ENCODE peak calls at places on chromosome 9, in four cellular contexts. One of them, this sample, is unnamed.

GRCh38 chr9:88198346-88198807 is 60.1 kb upstream of the SPATA31C2 start:
- DNase-seq in ovary: peak; percentile 23
- DNase-seq in left ventricle myocardium inferior: no peak
- DNase-seq in GM23338: no peak
- DNase-seq in this sample: no peak

GRCh38 chr9:14967450-14968321 is 57.5 kb upstream of the FREM1 start:
- DNase-seq in ovary: no peak
- DNase-seq in left ventricle myocardium inferior: no peak
- DNase-seq in GM23338: no peak
- DNase-seq in this sample: no peak

GRCh38 chr9:93121316-93122241 is 12.5 kb downstream of the NINJ1 start:
- DNase-seq in ovary: peak; percentile 21
- DNase-seq in left ventricle myocardium inferior: peak; percentile 13
- DNase-seq in GM23338: no peak
- DNase-seq in this sample: peak; percentile 63

GRCh38 chr9:75039006-75039405 is 10.9 kb upstream of the CARNMT1 start:
- DNase-seq in ovary: no peak
- DNase-seq in left ventricle myocardium inferior: no peak
- DNase-seq in GM23338: no peak
- DNase-seq in this sample: no peak

GRCh38 chr9:135566552-135566951 is 5.0 kb downstream of the PAEP start:
- DNase-seq in ovary: no peak
- DNase-seq in left ventricle myocardium inferior: no peak
- DNase-seq in GM23338: no peak
- DNase-seq in this sample: peak; percentile 19

GRCh38 chr9:116589392-116590354 is 97.4 kb upstream of the TRIM32 start:
- DNase-seq in ovary: no peak
- DNase-seq in left ventricle myocardium inferior: no peak
- DNase-seq in GM23338: peak; percentile 94
- DNase-seq in this sample: no peak

GRCh38 chr9:4755026-4755609 is 14.1 kb upstream of the AK3 start:
- DNase-seq in ovary: no peak
- DNase-seq in left ventricle myocardium inferior: no peak
- DNase-seq in GM23338: no peak
- DNase-seq in this sample: no peak

GRCh38 chr9:138024131-138024530 is 146.5 kb downstream of the CACNA1B start:
- DNase-seq in ovary: no peak
- DNase-seq in left ventricle myocardium inferior: no peak
- DNase-seq in GM23338: no peak
- DNase-seq in this sample: peak; percentile 50

GRCh38 chr9:120876842-120877240 is at the start of gene PHF19:
- DNase-seq in ovary: peak; percentile 58
- DNase-seq in left ventricle myocardium inferior: peak; percentile 36
- DNase-seq in GM23338: peak; percentile 41
- DNase-seq in this sample: no peak

GRCh38 chr9:133143639-133144141 is 20.0 kb downstream of the GBGT1 start:
- DNase-seq in ovary: no peak
- DNase-seq in left ventricle myocardium inferior: no peak
- DNase-seq in GM23338: no peak
- DNase-seq in this sample: no peak

GRCh38 chr9:98851730-98852462 is 44.4 kb downstream of the GALNT12 start:
- DNase-seq in ovary: no peak
- DNase-seq in left ventricle myocardium inferior: no peak
- DNase-seq in GM23338: no peak
- DNase-seq in this sample: no peak

GRCh38 chr9:75138260-75139040 is 50.1 kb downstream of the OSTF1 start:
- DNase-seq in ovary: no peak
- DNase-seq in left ventricle myocardium inferior: no peak
- DNase-seq in GM23338: no peak
- DNase-seq in this sample: no peak

GRCh38 chr9:75087279-75087823 is 604 bp downstream of the NMRK1 start:
- DNase-seq in ovary: peak; percentile 46
- DNase-seq in left ventricle myocardium inferior: no peak
- DNase-seq in GM23338: peak; percentile 69
- DNase-seq in this sample: no peak

GRCh38 chr9:121107041-121107440 is 32.3 kb downstream of the CNTRL start:
- DNase-seq in ovary: no peak
- DNase-seq in left ventricle myocardium inferior: no peak
- DNase-seq in GM23338: peak; percentile 78
- DNase-seq in this sample: no peak

GRCh38 chr9:120439147-120439546 is 140.8 kb downstream of the CDK5RAP2 start:
- DNase-seq in ovary: no peak
- DNase-seq in left ventricle myocardium inferior: no peak
- DNase-seq in GM23338: peak; percentile 75
- DNase-seq in this sample: no peak

GRCh38 chr9:96189995-96190394 is 112.0 kb downstream of the HSD17B3 start:
- DNase-seq in ovary: no peak
- DNase-seq in left ventricle myocardium inferior: no peak
- DNase-seq in GM23338: no peak
- DNase-seq in this sample: no peak

DNA sequence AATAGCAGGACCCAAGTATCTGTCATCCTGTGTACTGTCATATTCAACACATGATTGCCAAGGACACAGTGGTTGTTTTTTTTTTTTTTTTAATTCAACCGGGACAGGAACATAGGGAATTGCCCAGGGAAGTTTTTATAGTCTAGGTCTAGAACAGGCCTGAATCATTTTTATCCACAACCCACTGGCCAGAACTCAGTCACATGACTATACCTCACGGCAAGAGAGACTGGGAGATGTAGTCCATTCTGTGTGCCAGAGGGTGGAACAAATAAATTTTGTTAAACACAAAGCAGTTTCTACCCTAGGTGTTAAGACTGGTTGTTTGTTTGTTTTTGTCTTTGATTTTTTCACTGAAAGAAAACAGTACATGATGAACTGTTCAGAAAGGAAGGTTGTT is 105.8 kb upstream of the SMARCA2 start:
- DNase-seq in ovary: no peak
- DNase-seq in left ventricle myocardium inferior: no peak
- DNase-seq in GM23338: no peak
- DNase-seq in this sample: no peak
- H3K27me3 ChIP-seq in ovary: no peaks in the 10 kb centered on the region
- H3K27me3 ChIP-seq in left ventricle myocardium inferior: peaks cover 3% of the 10 kb centered on the region
- H3K27me3 ChIP-seq in GM23338: no peaks in the 10 kb centered on the region
- H3K27me3 ChIP-seq in this sample: no peaks in the 10 kb centered on the region

GRCh38 chr9:100581081-100581480 is 3.2 kb downstream of the CAVIN4 start:
- DNase-seq in ovary: no peak
- DNase-seq in left ventricle myocardium inferior: no peak
- DNase-seq in GM23338: no peak
- DNase-seq in this sample: no peak

GRCh38 chr9:100578610-100579009 is 731 bp downstream of the CAVIN4 start:
- DNase-seq in ovary: no peak
- DNase-seq in left ventricle myocardium inferior: no peak
- DNase-seq in GM23338: no peak
- DNase-seq in this sample: no peak

GRCh38 chr9:100580255-100580654 is 2.4 kb downstream of the CAVIN4 start:
- DNase-seq in ovary: no peak
- DNase-seq in left ventricle myocardium inferior: peak; percentile 51
- DNase-seq in GM23338: no peak
- DNase-seq in this sample: no peak

GRCh38 chr9:100577776-100578448 is at the start of gene CAVIN4:
- DNase-seq in ovary: no peak
- DNase-seq in left ventricle myocardium inferior: no peak
- DNase-seq in GM23338: no peak
- DNase-seq in this sample: no peak

GRCh38 chr9:100579665-100580064 is 1.8 kb downstream of the CAVIN4 start:
- DNase-seq in ovary: no peak
- DNase-seq in left ventricle myocardium inferior: no peak
- DNase-seq in GM23338: no peak
- DNase-seq in this sample: no peak
- H3K27ac ChIP-seq in ovary: no peak overlapping the region
- H3K27ac ChIP-seq in left ventricle myocardium inferior: peak overlapping the region; percentile 81
- H3K27ac ChIP-seq in GM23338: no peak overlapping the region
- H3K27ac ChIP-seq in this sample: no peak overlapping the region

GRCh38 chr9:126614455-126615248 is 924 bp downstream of the LMX1B start:
- DNase-seq in ovary: no peak
- DNase-seq in left ventricle myocardium inferior: no peak
- DNase-seq in GM23338: peak; percentile 52
- DNase-seq in this sample: peak; percentile 35
- H3K27me3 ChIP-seq in ovary: no peaks in the 10 kb centered on the region
- H3K27me3 ChIP-seq in left ventricle myocardium inferior: peaks cover 95% of the 10 kb centered on the region
- H3K27me3 ChIP-seq in GM23338: peaks cover 94% of the 10 kb centered on the region
- H3K27me3 ChIP-seq in this sample: peaks cover 88% of the 10 kb centered on the region

GRCh38 chr9:124273428-124274153 is 15.8 kb downstream of the NEK6 start:
- DNase-seq in ovary: no peak
- DNase-seq in left ventricle myocardium inferior: no peak
- DNase-seq in GM23338: no peak
- DNase-seq in this sample: no peak
- H3K27ac ChIP-seq in ovary: no peak overlapping the region
- H3K27ac ChIP-seq in left ventricle myocardium inferior: no peak overlapping the region
- H3K27ac ChIP-seq in GM23338: no peak overlapping the region
- H3K27ac ChIP-seq in this sample: peak overlapping the region; percentile 71

GRCh38 chr9:18526686-18527085 is 52.7 kb downstream of the ADAMTSL1 start:
- DNase-seq in ovary: no peak
- DNase-seq in left ventricle myocardium inferior: no peak
- DNase-seq in GM23338: no peak
- DNase-seq in this sample: no peak

GRCh38 chr9:18534611-18535010 is 60.7 kb downstream of the ADAMTSL1 start:
- DNase-seq in ovary: no peak
- DNase-seq in left ventricle myocardium inferior: no peak
- DNase-seq in GM23338: no peak
- DNase-seq in this sample: no peak

GRCh38 chr9:18536554-18536953 is 62.6 kb downstream of the ADAMTSL1 start:
- DNase-seq in ovary: no peak
- DNase-seq in left ventricle myocardium inferior: no peak
- DNase-seq in GM23338: no peak
- DNase-seq in this sample: no peak

DNA sequence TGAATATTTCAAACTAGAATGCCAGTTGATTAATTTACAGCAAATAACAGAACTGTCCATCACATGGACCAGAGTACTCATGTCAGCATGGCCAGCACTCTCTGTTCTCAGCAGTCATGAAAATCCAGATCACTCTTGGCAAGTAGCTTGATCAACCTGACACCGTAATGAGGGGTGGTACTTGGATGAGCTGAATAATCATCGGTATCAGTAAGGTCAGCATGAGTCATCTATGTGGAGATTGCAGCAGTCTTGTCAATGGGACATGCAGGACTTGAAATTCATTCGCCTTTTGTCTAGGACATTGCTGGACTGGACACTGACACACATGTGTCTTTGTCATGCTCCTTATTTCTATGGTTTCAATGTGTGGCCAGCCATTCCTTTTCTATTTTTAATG is 57.2 kb downstream of the ADAMTSL1 start:
- DNase-seq in ovary: no peak
- DNase-seq in left ventricle myocardium inferior: no peak
- DNase-seq in GM23338: no peak
- DNase-seq in this sample: no peak
- H3K27me3 ChIP-seq in ovary: no peaks in the 10 kb centered on the region
- H3K27me3 ChIP-seq in left ventricle myocardium inferior: no peaks in the 10 kb centered on the region
- H3K27me3 ChIP-seq in GM23338: no peaks in the 10 kb centered on the region
- H3K27me3 ChIP-seq in this sample: no peaks in the 10 kb centered on the region

GRCh38 chr9:136902259-136902821 is 16.0 kb downstream of the TRAF2 start:
- DNase-seq in ovary: no peak
- DNase-seq in left ventricle myocardium inferior: peak; percentile 67
- DNase-seq in GM23338: no peak
- DNase-seq in this sample: peak; percentile 78
- H3K27ac ChIP-seq in ovary: no peak overlapping the region
- H3K27ac ChIP-seq in left ventricle myocardium inferior: peak overlapping the region; percentile 89
- H3K27ac ChIP-seq in GM23338: no peak overlapping the region
- H3K27ac ChIP-seq in this sample: peak overlapping the region; percentile 85

GRCh38 chr9:131693651-131694597 is 46.0 kb downstream of the RAPGEF1 start:
- DNase-seq in ovary: no peak
- DNase-seq in left ventricle myocardium inferior: no peak
- DNase-seq in GM23338: peak; percentile 66
- DNase-seq in this sample: no peak
- H3K27me3 ChIP-seq in ovary: no peaks in the 10 kb centered on the region
- H3K27me3 ChIP-seq in left ventricle myocardium inferior: no peaks in the 10 kb centered on the region
- H3K27me3 ChIP-seq in GM23338: no peaks in the 10 kb centered on the region
- H3K27me3 ChIP-seq in this sample: no peaks in the 10 kb centered on the region

This sample was measured in sigmoid colon.